ENCODE peak calls at places on chromosomes 6 and 20, in ten cellular contexts. X is MCF 10A; L is bronchial epithelial cell; T is ascending aorta; N is GM10248; W is AG10803; J is CD8-positive, alpha-beta T cell; A is vagina; D is left ventricle myocardium inferior; E is SK-N-SH. M is an unnamed sample.

GRCh38 chr20:51365670-51366069 is 176.8 kb downstream of the NFATC2 start:
- DNase-seq in E (no peak), A (no peak), D (no peak), X (peak), N (no peak), T (no peak), L (peak), W (peak), J (no peak), M (no peak)

GRCh38 chr20:53929974-53930650 is 140.3 kb downstream of the BCAS1 start:
- DNase-seq in X (no peak), W (no peak), L (no peak), J (no peak), T (no peak), A (no peak), N (peak), E (no peak), D (no peak), M (peak)

GRCh38 chr6:87473419-87473903 is 687 bp downstream of the SLC35A1 start:
- DNase-seq in J (no peak), L (peak), W (peak), E (no peak), D (no peak), A (no peak), X (peak), N (no peak), T (no peak), M (peak)

GRCh38 chr20:63342561-63343459 is 18.3 kb downstream of the CHRNA4 start:
- DNase-seq in N (no peak), J (no peak), X (no peak), W (no peak), A (no peak), D (no peak), E (no peak), L (no peak), T (no peak), M (no peak)

GRCh38 chr6:56246941-56247653 is at the start of gene COL21A1:
- DNase-seq in L (no peak), E (peak), X (no peak), T (peak), N (no peak), W (no peak), A (no peak), J (no peak), D (peak), M (no peak)

GRCh38 chr20:36825374-36826104 is 50.4 kb upstream of the TLDC2 start:
- DNase-seq in E (peak), D (no peak), N (no peak), J (no peak), T (no peak), X (no peak), W (no peak), A (no peak), L (no peak), M (no peak)

GRCh38 chr6:81475646-81476045 is 276.8 kb downstream of the TENT5A start:
- DNase-seq in X (no peak), J (no peak), L (no peak), T (no peak), D (no peak), N (no peak), E (no peak), A (no peak), W (peak), M (no peak)

GRCh38 chr6:47126647-47127339 is 84.7 kb upstream of the ADGRF1 start:
- DNase-seq in L (peak), T (no peak), W (no peak), E (no peak), N (no peak), J (no peak), D (no peak), A (no peak), X (peak), M (no peak)

DNA sequence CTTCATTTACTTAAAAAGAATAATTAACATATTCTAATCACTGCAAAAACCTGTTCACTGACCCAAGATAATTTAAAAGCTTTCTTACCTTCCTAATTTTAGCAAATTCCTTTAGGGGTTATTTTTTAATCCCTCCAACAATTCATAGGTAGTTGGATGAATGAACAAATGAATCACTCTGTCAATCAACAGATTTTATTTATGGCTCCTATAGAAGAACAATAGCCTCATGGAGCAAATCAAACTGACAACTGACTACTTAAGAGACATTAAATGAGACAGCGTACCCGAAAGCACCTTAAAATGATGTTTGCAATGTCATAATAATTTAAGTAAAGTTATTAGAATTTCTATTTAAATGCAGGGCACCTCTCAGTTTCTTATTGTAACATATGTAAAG is 31.5 kb upstream of the GJA1 start:
- DNase-seq in A (no peak), T (no peak), J (no peak), D (no peak), X (no peak), E (no peak), W (no peak), L (no peak), N (no peak), M (no peak)
- TF ChIP-seq CTCF in A (no peak), T (no peak), J (no peak), D (no peak), X (no peak), E (no peak), W (no peak), L (no peak), N (no peak), M (no peak)

DNA sequence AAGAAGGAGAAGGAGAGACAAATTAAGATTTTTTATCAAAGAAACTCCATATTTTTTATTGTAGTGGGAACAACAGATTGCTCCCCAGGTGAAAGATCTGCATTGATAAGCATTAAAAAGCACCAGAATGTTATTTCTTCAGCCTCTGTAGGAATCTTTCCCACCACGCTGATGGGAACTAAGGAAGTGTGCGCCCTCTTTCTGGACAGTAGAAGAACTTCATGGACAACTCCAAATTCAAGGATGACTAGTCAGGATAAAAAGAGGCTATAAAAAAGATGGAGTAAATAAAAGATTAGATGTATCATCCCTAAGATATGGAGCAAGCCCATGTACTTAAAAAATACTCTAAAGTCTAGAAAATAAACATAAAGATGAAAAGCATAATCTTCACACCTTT is 45.8 kb upstream of the PAK5 start:
- DNase-seq in X (peak), J (no peak), T (no peak), N (no peak), D (no peak), A (no peak), W (no peak), L (peak), E (no peak), M (no peak)
- TF ChIP-seq CTCF in X (no peak), J (no peak), T (no peak), N (no peak), D (no peak), A (no peak), W (peak), L (peak), E (peak), M (no peak)

GRCh38 chr6:8065519-8065911 is 1.3 kb upstream of the BLOC1S5 start:
- DNase-seq in D (no peak), E (no peak), W (no peak), J (no peak), L (peak), X (peak), T (no peak), N (peak), A (no peak), M (peak)

GRCh38 chr6:8061736-8062135 is 2.5 kb downstream of the BLOC1S5 start:
- DNase-seq in W (no peak), L (no peak), N (no peak), D (no peak), E (no peak), T (no peak), A (no peak), X (no peak), J (no peak), M (no peak)

GRCh38 chr6:8064638-8065518 is 689 bp upstream of the BLOC1S5 start:
- DNase-seq in W (no peak), E (no peak), D (no peak), J (no peak), T (no peak), A (no peak), N (no peak), L (no peak), X (no peak), M (no peak)

GRCh38 chr6:8066108-8066507 is 1.9 kb upstream of the BLOC1S5 start:
- DNase-seq in A (no peak), L (no peak), W (no peak), E (no peak), T (no peak), X (no peak), J (no peak), D (no peak), N (no peak), M (no peak)

DNA sequence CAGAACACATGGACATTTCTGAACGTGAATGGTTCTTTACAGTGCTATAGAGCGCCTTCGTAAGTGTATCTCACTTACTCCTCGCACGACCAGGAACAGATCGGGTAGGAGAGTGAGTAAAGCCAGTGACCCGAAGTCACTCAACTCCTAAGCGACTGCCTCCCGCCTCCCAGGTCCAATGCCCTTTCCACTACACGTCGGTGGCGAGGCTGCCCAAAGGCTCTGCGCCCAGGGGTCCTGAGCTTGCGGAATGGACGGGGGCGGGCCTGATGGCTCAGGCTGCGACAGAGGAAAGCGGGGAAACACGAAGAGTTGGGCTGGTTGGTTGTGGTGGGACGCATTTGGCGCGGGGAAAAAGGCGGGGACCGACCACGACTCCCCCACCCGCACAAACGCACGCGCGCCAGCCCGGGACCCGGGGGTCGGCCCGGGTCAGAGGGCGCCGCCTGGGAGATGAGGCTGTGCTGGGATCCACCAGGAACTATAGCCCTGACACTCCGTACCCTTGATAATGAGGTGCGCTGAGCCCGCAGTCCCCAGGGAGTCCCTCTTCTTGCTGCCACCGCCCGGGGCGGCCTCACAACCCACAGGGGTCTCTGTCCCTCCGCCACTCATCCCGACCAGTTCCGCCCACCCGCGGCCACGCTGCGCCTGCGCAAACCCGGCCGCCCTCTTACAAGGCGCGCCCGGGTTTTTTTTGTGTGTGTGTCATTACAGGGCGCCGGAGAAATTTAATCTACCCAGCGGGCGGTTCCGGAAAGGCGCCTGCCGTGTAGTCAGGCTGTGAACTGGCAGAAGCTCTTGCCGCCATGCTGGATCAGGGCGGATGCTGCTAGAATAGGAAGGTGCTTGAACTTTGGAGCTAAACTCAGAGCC is at the start of gene BLOC1S5:
- DNase-seq in N (peak), T (peak), A (no peak), D (peak), W (peak), X (peak), E (peak), J (peak), L (peak), M (peak)
- TF ChIP-seq CTCF in N (peak), T (no peak), A (no peak), D (no peak), W (no peak), X (no peak), E (peak), J (no peak), L (no peak), M (no peak)

GRCh38 chr20:4569092-4569491 is 152.6 kb upstream of the PRND start:
- DNase-seq in A (no peak), N (no peak), L (no peak), W (no peak), D (no peak), E (no peak), T (no peak), J (no peak), X (no peak), M (no peak)
- TF ChIP-seq CTCF in A (no peak), N (no peak), L (peak), W (no peak), D (no peak), E (peak), T (no peak), J (no peak), X (no peak), M (no peak)

GRCh38 chr6:103273048-103273447 is 1586.7 kb downstream of the HACE1 start:
- DNase-seq in J (no peak), A (no peak), D (no peak), N (no peak), W (no peak), T (no peak), L (peak), X (peak), E (peak), M (peak)
- TF ChIP-seq CTCF in J (no peak), A (no peak), D (peak), N (no peak), W (no peak), T (no peak), L (no peak), X (peak), E (peak), M (peak)

DNA sequence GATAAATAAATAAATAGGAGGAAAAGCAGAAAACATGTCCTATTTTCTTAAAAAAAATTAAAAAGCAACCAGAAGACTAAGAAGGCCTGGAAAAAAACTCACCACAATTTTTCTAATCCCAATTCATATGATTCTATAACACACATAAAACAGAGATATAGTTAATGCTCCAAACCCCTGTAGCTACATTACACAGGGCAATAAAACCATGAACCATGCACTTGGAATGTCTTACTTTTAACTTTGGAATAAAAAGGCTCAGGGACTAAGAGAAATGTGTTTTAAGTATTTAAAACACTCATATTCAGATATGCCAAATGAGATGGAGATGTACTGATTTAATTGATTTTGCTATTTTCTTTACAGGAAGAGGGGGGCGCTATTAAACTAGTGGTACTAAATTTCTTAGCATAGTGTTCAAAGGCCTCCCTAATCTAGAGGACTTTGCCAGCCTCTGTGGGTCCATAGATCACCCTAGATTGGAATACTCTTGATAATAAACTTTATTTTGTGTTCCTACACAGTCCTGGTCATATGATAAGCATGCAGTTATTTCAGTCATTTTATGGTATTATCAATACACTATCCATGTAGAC is 30.3 kb upstream of the GCM1 start:
- DNase-seq in J (no peak), A (no peak), D (no peak), T (no peak), W (no peak), X (no peak), N (no peak), L (no peak), E (no peak), M (no peak)
- TF ChIP-seq CTCF in J (no peak), A (no peak), D (no peak), T (no peak), W (no peak), X (no peak), N (no peak), L (no peak), E (no peak), M (peak)

GRCh38 chr20:18906046-18906445 is 92.5 kb downstream of the SCP2D1 start:
- DNase-seq in X (no peak), N (no peak), D (no peak), J (no peak), E (no peak), A (no peak), L (no peak), T (no peak), W (no peak), M (no peak)

GRCh38 chr20:18904192-18904591 is 90.6 kb downstream of the SCP2D1 start:
- DNase-seq in J (no peak), L (no peak), T (no peak), A (no peak), D (no peak), X (no peak), E (no peak), W (no peak), N (no peak), M (no peak)

GRCh38 chr20:18902181-18902725 is 88.7 kb downstream of the SCP2D1 start:
- DNase-seq in W (no peak), A (no peak), X (peak), N (no peak), L (peak), J (no peak), E (no peak), D (no peak), T (no peak), M (no peak)

GRCh38 chr20:18907353-18907752 is 93.8 kb downstream of the SCP2D1 start:
- DNase-seq in N (no peak), L (no peak), X (no peak), A (no peak), J (no peak), D (no peak), W (no peak), E (no peak), T (no peak), M (no peak)

DNA sequence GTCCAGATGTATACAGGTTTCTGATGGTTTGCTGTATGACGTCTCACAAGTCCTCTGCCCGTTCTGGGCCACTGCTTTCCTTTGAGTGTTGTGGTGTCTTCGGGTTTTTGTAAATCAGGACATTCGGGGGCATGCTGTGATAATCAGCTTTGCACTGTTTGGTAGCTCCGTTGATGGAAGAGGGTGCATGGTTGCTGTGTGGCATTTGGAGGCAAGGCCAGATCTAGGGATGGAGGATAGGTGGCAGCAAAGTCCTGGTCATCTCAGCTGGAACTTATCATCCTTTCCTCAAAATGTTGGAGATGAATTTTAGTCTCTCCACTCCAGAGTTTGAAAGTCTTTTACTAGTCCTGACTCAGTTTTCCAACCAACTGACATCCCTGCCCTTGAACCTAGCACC is 91.0 kb downstream of the SCP2D1 start:
- DNase-seq in E (no peak), J (no peak), X (peak), T (no peak), W (peak), N (no peak), A (no peak), L (no peak), D (no peak), M (no peak)
- TF ChIP-seq CTCF in E (peak), J (no peak), X (no peak), T (no peak), W (peak), N (peak), A (no peak), L (peak), D (peak), M (peak)

GRCh38 chr20:57671662-57672061 is 38.2 kb downstream of the PMEPA1 start:
- DNase-seq in N (no peak), J (no peak), D (no peak), E (peak), L (no peak), A (no peak), X (peak), T (no peak), W (no peak), M (no peak)
- TF ChIP-seq CTCF in N (no peak), J (no peak), D (no peak), E (no peak), L (no peak), A (no peak), X (no peak), T (no peak), W (no peak), M (no peak)